ENCODE peak calls at places on chromosomes 4 and X, in nine cellular contexts. F is GM19239; E is D341Med; L is left ventricle myocardium inferior; W is AG08395; H is activated T-helper 1 cell treated with anti-CD3 and anti-CD28 coated beads, Interleukin-12 subunit alpha, Interleukin-12 subunit beta, Interleukin-2, Interleukin-4 antibody, amounts not matched to agents 30 ng/mL and 10 ng/mL and 1 ng/mL, durations not matched to agents 14 hours and 24 hours and 36 hours; U is T-cell; S is activated effector memory CD4-positive, alpha-beta T cell treated with Interleukin-2 at 50 U/mL for 16 hours; X is left lung. M is an unnamed sample.

GRCh38 chrX:67543818-67544217 is at the start of gene AR:
- DNase-seq in F (no peak), E (no peak), L (peak), W (peak), H (no peak), U (no peak), S (no peak), X (peak), M (no peak)

GRCh38 chrX:151825927-151826471 is 86.7 kb upstream of the MAGEA4 start:
- DNase-seq in F (no peak), E (no peak), L (no peak), W (peak), H (no peak), U (no peak), S (no peak), X (no peak), M (no peak)

GRCh38 chr4:150323551-150324325 is 245.5 kb downstream of the DCLK2 start:
- DNase-seq in F (no peak), E (no peak), L (no peak), W (no peak), H (no peak), U (no peak), S (no peak), X (no peak), M (no peak)

GRCh38 chrX:14267224-14267623 is 237.5 kb upstream of the GEMIN8 start:
- DNase-seq in F (no peak), E (no peak), L (no peak), W (no peak), H (no peak), U (no peak), S (no peak), X (no peak), M (no peak)

GRCh38 chr4:93184093-93184492 is 644.5 kb upstream of the ATOH1 start:
- DNase-seq in F (no peak), E (no peak), L (no peak), W (no peak), H (no peak), U (no peak), S (no peak), X (no peak), M (no peak)

GRCh38 chrX:110212299-110212698 is 105.6 kb downstream of the AMMECR1 start:
- DNase-seq in F (no peak), E (no peak), L (no peak), W (no peak), H (no peak), U (no peak), S (no peak), X (no peak), M (no peak)

GRCh38 chr4:156751486-156751885 is 220.1 kb downstream of the PDGFC start:
- DNase-seq in F (no peak), E (no peak), L (no peak), W (peak), H (no peak), U (no peak), S (no peak), X (no peak), M (no peak)

GRCh38 chrX:13535371-13535770 is 34.0 kb upstream of the EGFL6 start:
- DNase-seq in F (no peak), E (no peak), L (no peak), W (no peak), H (no peak), U (no peak), S (no peak), X (no peak), M (no peak)

GRCh38 chr4:26131053-26131452 is 189.8 kb upstream of the RBPJ start:
- DNase-seq in F (no peak), E (no peak), L (no peak), W (no peak), H (no peak), U (no peak), S (no peak), X (no peak), M (no peak)

GRCh38 chr4:103415801-103416200 is 217.7 kb upstream of the CENPE start:
- DNase-seq in F (no peak), E (no peak), L (no peak), W (no peak), H (no peak), U (no peak), S (no peak), X (no peak), M (no peak)

GRCh38 chr4:40003986-40004385 is 26.3 kb upstream of the PDS5A start:
- DNase-seq in F (no peak), E (no peak), L (no peak), W (peak), H (no peak), U (no peak), S (no peak), X (no peak), M (no peak)

GRCh38 chr4:67684839-67685531 is 16.0 kb downstream of the UBA6 start:
- DNase-seq in F (no peak), E (no peak), L (no peak), W (peak), H (no peak), U (no peak), S (no peak), X (no peak), M (no peak)

GRCh38 chr4:173171098-173171497 is 2.5 kb downstream of the GALNT7 start:
- DNase-seq in F (no peak), E (no peak), L (no peak), W (peak), H (no peak), U (no peak), S (no peak), X (no peak), M (no peak)

GRCh38 chrX:35098419-35098818 is 155.8 kb downstream of the FAM47B start:
- DNase-seq in F (no peak), E (no peak), L (no peak), W (no peak), H (no peak), U (no peak), S (no peak), X (no peak), M (no peak)

GRCh38 chr4:152676052-152676854 is 3.5 kb downstream of the TMEM154 start:
- DNase-seq in F (no peak), E (no peak), L (no peak), W (no peak), H (no peak), U (no peak), S (no peak), X (no peak), M (no peak)

GRCh38 chrX:119646515-119646914 is 40.3 kb upstream of the NKRF start:
- DNase-seq in F (no peak), E (no peak), L (no peak), W (no peak), H (no peak), U (no peak), S (no peak), X (no peak), M (no peak)

GRCh38 chr4:163280703-163281519 is 51.5 kb downstream of the NPY1R start:
- DNase-seq in F (no peak), E (no peak), L (no peak), W (no peak), H (no peak), U (no peak), S (no peak), X (no peak), M (no peak)

GRCh38 chr4:170978990-170979389 is 834.2 kb upstream of the GALNTL6 start:
- DNase-seq in F (no peak), E (no peak), L (no peak), W (no peak), H (no peak), U (no peak), S (no peak), X (no peak), M (no peak)

GRCh38 chr4:64399313-64400109 is 9.7 kb downstream of the TECRL start:
- DNase-seq in F (no peak), E (no peak), L (no peak), W (no peak), H (no peak), U (no peak), S (no peak), X (no peak), M (no peak)

GRCh38 chr4:5638976-5639375 is 69.4 kb downstream of the EVC2 start:
- DNase-seq in F (no peak), E (no peak), L (no peak), W (peak), H (no peak), U (no peak), S (no peak), X (no peak), M (no peak)

GRCh38 chr4:26061248-26061986 is 147.4 kb downstream of the SMIM20 start:
- DNase-seq in F (no peak), E (peak), L (no peak), W (no peak), H (no peak), U (peak), S (no peak), X (no peak), M (no peak)

GRCh38 chr4:3775011-3775410 is 8.8 kb downstream of the ADRA2C start:
- DNase-seq in F (no peak), E (no peak), L (no peak), W (no peak), H (no peak), U (no peak), S (no peak), X (peak), M (no peak)

GRCh38 chrX:101764538-101764937 is 104.9 kb upstream of the ARMCX2 start:
- DNase-seq in F (no peak), E (no peak), L (no peak), W (no peak), H (no peak), U (no peak), S (no peak), X (no peak), M (no peak)

GRCh38 chr4:168549145-168549544 is 52.3 kb downstream of the PALLD start:
- DNase-seq in F (no peak), E (no peak), L (no peak), W (no peak), H (no peak), U (no peak), S (no peak), X (no peak), M (no peak)

GRCh38 chr4:184558996-184559395 is 84.6 kb upstream of the IRF2 start:
- DNase-seq in F (no peak), E (no peak), L (no peak), W (no peak), H (no peak), U (no peak), S (no peak), X (no peak), M (no peak)

M was measured in GM12891.